ENCODE peak calls at places on chromosomes 16 and 17, in six cellular contexts. S, Y, I, E, Z and K are unnamed samples.

GRCh38 chr17:17647521-17648178 is 33.6 kb upstream of the RAI1 start:
- DNase-seq in S (no peak), Y (no peak), I (no peak), E (no peak), Z (no peak), K (no peak)

GRCh38 chr17:48723555-48724239 is 712 bp downstream of the PRAC2 start:
- DNase-seq in S (peak), Y (no peak), I (no peak), E (no peak), Z (no peak), K (peak)

GRCh38 chr16:29810699-29811169 is 1.3 kb upstream of the PRRT2 start:
- DNase-seq in S (no peak), Y (no peak), I (no peak), E (no peak), Z (no peak), K (no peak)

GRCh38 chr16:69706256-69706974 is 19.9 kb downstream of the NQO1 start:
- DNase-seq in S (no peak), Y (no peak), I (no peak), E (no peak), Z (no peak), K (no peak)

GRCh38 chr17:79473111-79473835 is 137.6 kb downstream of the RBFOX3 start:
- DNase-seq in S (no peak), Y (no peak), I (no peak), E (peak), Z (no peak), K (no peak)

GRCh38 chr16:56856876-56857447 is 8.0 kb upstream of the SLC12A3 start:
- DNase-seq in S (no peak), Y (no peak), I (no peak), E (peak), Z (no peak), K (no peak)

GRCh38 chr17:75906143-75906884 is 1.6 kb upstream of the MRPL38 start:
- DNase-seq in S (no peak), Y (no peak), I (peak), E (no peak), Z (no peak), K (no peak)

GRCh38 chr17:19011581-19011980 is 7.0 kb upstream of the FAM83G start:
- DNase-seq in S (no peak), Y (no peak), I (no peak), E (no peak), Z (no peak), K (no peak)

GRCh38 chr17:77439382-77440013 is 298.7 kb downstream of the SEC14L1 start:
- DNase-seq in S (no peak), Y (no peak), I (peak), E (no peak), Z (no peak), K (no peak)

GRCh38 chr16:87956771-87957279 is 5.6 kb downstream of the BANP start:
- DNase-seq in S (no peak), Y (no peak), I (peak), E (peak), Z (no peak), K (no peak)

GRCh38 chr17:49359990-49360795 is 1.9 kb downstream of the ZNF652 start:
- DNase-seq in S (no peak), Y (no peak), I (peak), E (no peak), Z (no peak), K (no peak)

GRCh38 chr17:21286771-21287702 is 2.5 kb downstream of the MAP2K3 start:
- DNase-seq in S (peak), Y (peak), I (peak), E (peak), Z (no peak), K (peak)

GRCh38 chr16:23959069-23959800 is 123.5 kb downstream of the PRKCB start:
- DNase-seq in S (no peak), Y (no peak), I (peak), E (no peak), Z (no peak), K (no peak)

GRCh38 chr16:3645504-3646347 is 8.8 kb upstream of the DNASE1 start:
- DNase-seq in S (no peak), Y (peak), I (no peak), E (no peak), Z (no peak), K (no peak)

GRCh38 chr17:63740464-63741181 is 976 bp downstream of the STRADA start:
- DNase-seq in S (no peak), Y (no peak), I (peak), E (no peak), Z (no peak), K (peak)

GRCh38 chr17:46772013-46772878 is 46.2 kb downstream of the WNT3 start:
- DNase-seq in S (peak), Y (peak), I (no peak), E (peak), Z (no peak), K (peak)

GRCh38 chr16:68400924-68401460 is 47.3 kb downstream of the SMPD3 start:
- DNase-seq in S (no peak), Y (no peak), I (no peak), E (no peak), Z (no peak), K (no peak)

GRCh38 chr17:78358538-78359215 is 1.2 kb downstream of the SOCS3 start:
- DNase-seq in S (peak), Y (peak), I (no peak), E (no peak), Z (no peak), K (peak)

GRCh38 chr16:89711601-89712475 is 8.9 kb downstream of the VPS9D1 start:
- DNase-seq in S (peak), Y (peak), I (peak), E (no peak), Z (no peak), K (peak)

GRCh38 chr16:1296688-1297412 is 12.6 kb upstream of the UBE2I start:
- DNase-seq in S (peak), Y (no peak), I (peak), E (peak), Z (no peak), K (peak)

GRCh38 chr17:42112552-42113176 is at the start of gene DHX58:
- DNase-seq in S (peak), Y (peak), I (peak), E (peak), Z (peak), K (peak)

GRCh38 chr17:28347261-28347891 is 10.0 kb downstream of the POLDIP2 start:
- DNase-seq in S (no peak), Y (peak), I (no peak), E (no peak), Z (no peak), K (no peak)

DNA sequence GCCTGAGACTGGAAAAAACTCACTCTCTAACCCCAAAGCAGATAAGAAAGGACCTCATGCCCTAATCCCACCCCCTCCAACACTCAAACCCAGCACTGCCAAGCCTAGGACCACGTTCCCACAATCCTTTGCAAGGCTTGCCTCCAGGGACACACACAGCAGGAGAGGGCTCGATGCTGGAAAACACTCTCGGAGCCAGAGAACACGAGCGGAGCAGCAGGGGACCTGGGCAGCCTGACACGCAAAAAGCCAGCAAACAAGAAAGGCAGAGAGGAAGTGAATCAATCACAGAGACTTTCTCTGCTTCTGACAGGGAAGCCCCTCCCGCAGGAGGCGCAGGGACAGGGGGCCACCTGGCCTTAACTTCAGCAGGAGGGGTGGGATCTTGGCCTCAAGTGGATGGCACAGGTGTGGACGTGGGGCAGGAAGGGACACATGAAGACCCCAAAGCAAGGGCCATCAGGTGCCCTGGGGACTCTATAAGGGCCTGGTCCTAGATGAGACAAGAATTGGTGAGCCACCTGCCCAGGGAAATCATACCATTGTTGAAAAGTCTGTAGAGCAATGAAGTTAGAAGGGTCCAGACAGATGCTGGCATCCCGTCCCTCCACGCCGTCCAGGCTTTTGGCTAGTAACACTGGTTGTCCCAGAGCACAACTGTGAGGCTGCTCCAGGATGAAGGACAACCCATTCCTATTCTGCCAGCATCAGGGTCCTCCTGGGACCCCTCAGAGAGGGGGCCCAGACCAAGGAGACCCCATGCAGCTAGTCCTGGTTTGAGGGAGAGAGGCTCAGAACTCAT is 2.3 kb downstream of the SDK2 start:
- DNase-seq in S (no peak), Y (peak), I (peak), E (no peak), Z (no peak), K (no peak)
- H3K27ac ChIP-seq in S (no peak), Y (no peak), I (no peak), E (no peak), Z (no peak), K (no peak)

GRCh38 chr16:14609716-14610115 is 20.3 kb downstream of the PARN start:
- DNase-seq in S (no peak), Y (no peak), I (peak), E (no peak), Z (no peak), K (no peak)

GRCh38 chr16:14602443-14602963 is 27.6 kb downstream of the PARN start:
- DNase-seq in S (no peak), Y (no peak), I (no peak), E (no peak), Z (no peak), K (no peak)

GRCh38 chr16:14608604-14609003 is 21.5 kb downstream of the PARN start:
- DNase-seq in S (no peak), Y (no peak), I (peak), E (peak), Z (no peak), K (no peak)

GRCh38 chr16:14608111-14608566 is 21.9 kb downstream of the PARN start:
- DNase-seq in S (no peak), Y (no peak), I (peak), E (no peak), Z (no peak), K (no peak)

GRCh38 chr16:14606102-14606501 is 24.0 kb downstream of the PARN start:
- DNase-seq in S (no peak), Y (no peak), I (peak), E (no peak), Z (peak), K (no peak)
- H3K4me3 ChIP-seq in S (no peak), Y (no peak), I (peak), E (no peak), Z (peak), K (no peak)

DNA sequence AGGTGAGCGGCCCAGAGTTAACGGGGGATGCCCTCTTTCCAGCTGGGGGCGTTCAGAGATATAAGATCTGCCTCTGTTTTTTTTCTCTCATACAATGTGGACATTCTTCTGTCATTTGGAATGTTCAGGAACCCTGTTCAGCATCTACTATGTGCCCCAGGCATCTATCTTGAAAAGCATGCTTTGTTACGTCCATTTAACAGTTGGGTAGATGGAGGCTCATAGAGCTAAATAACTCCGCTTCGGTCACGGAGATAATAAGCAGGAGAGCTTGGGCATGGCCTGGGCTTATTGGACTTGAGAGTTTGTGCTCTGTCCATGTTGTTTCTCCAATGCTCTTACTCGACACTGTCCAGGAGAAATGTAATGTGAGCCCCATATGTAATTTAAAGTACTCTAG is 6.1 kb downstream of the DHODH start:
- DNase-seq in S (no peak), Y (no peak), I (no peak), E (no peak), Z (no peak), K (no peak)
- H3K27ac ChIP-seq in S (no peak), Y (no peak), I (no peak), E (no peak), Z (no peak), K (no peak)

GRCh38 chr17:81219476-81220180 is 3.1 kb downstream of the CEP131 start:
- DNase-seq in S (no peak), Y (no peak), I (no peak), E (no peak), Z (no peak), K (no peak)

GRCh38 chr17:81222620-81222905 is 202 bp downstream of the CEP131 start:
- DNase-seq in S (no peak), Y (no peak), I (no peak), E (no peak), Z (no peak), K (no peak)

GRCh38 chr17:81222906-81223757 is at the start of gene CEP131:
- DNase-seq in S (peak), Y (peak), I (peak), E (peak), Z (peak), K (peak)

GRCh38 chr17:81221842-81222619 is 734 bp downstream of the CEP131 start:
- DNase-seq in S (no peak), Y (no peak), I (no peak), E (no peak), Z (no peak), K (no peak)

GRCh38 chr17:81221371-81221841 is 1.4 kb downstream of the CEP131 start:
- DNase-seq in S (no peak), Y (no peak), I (no peak), E (no peak), Z (no peak), K (no peak)
- H3K4me3 ChIP-seq in S (no peak), Y (no peak), I (peak), E (peak), Z (peak), K (no peak)

GRCh38 chr17:80892900-80893603 is 98.6 kb upstream of the CHMP6 start:
- DNase-seq in S (no peak), Y (no peak), I (no peak), E (no peak), Z (no peak), K (no peak)

GRCh38 chr17:80892019-80892855 is 99.4 kb upstream of the CHMP6 start:
- DNase-seq in S (peak), Y (no peak), I (no peak), E (no peak), Z (peak), K (peak)

GRCh38 chr17:80890551-80890930 is 101.1 kb upstream of the CHMP6 start:
- DNase-seq in S (no peak), Y (no peak), I (no peak), E (no peak), Z (no peak), K (no peak)

GRCh38 chr17:80889897-80890550 is 101.6 kb upstream of the CHMP6 start:
- DNase-seq in S (no peak), Y (no peak), I (no peak), E (no peak), Z (no peak), K (no peak)

GRCh38 chr17:80891096-80892018 is 100.3 kb upstream of the CHMP6 start:
- DNase-seq in S (peak), Y (peak), I (no peak), E (no peak), Z (peak), K (no peak)
- H3K27ac ChIP-seq in S (peak), Y (peak), I (no peak), E (no peak), Z (peak), K (no peak)

GRCh38 chr17:31390748-31391495 is 553 bp upstream of the RAB11FIP4 start:
- DNase-seq in S (no peak), Y (peak), I (no peak), E (no peak), Z (no peak), K (no peak)

GRCh38 chr17:31392856-31393748 is 1.6 kb downstream of the RAB11FIP4 start:
- DNase-seq in S (no peak), Y (peak), I (no peak), E (no peak), Z (no peak), K (no peak)

GRCh38 chr17:31392002-31392855 is 754 bp downstream of the RAB11FIP4 start:
- DNase-seq in S (no peak), Y (peak), I (no peak), E (no peak), Z (no peak), K (no peak)

GRCh38 chr17:31390426-31390747 is 1.1 kb upstream of the RAB11FIP4 start:
- DNase-seq in S (no peak), Y (peak), I (no peak), E (no peak), Z (no peak), K (no peak)

GRCh38 chr17:31391496-31391949 is at the start of gene RAB11FIP4:
- DNase-seq in S (no peak), Y (peak), I (no peak), E (no peak), Z (no peak), K (no peak)
- H3K4me3 ChIP-seq in S (peak), Y (peak), I (no peak), E (peak), Z (no peak), K (peak)

GRCh38 chr17:39628655-39629493 is 2.1 kb downstream of the PPP1R1B start:
- DNase-seq in S (peak), Y (peak), I (no peak), E (no peak), Z (no peak), K (peak)

GRCh38 chr17:39627717-39628516 is 1.2 kb downstream of the PPP1R1B start:
- DNase-seq in S (peak), Y (no peak), I (no peak), E (no peak), Z (no peak), K (peak)

GRCh38 chr17:39629494-39629880 is 2.7 kb downstream of the PPP1R1B start:
- DNase-seq in S (peak), Y (no peak), I (no peak), E (no peak), Z (no peak), K (peak)

GRCh38 chr17:39631403-39631802 is 4.7 kb downstream of the PPP1R1B start:
- DNase-seq in S (peak), Y (no peak), I (no peak), E (no peak), Z (no peak), K (peak)

GRCh38 chr17:39629894-39630293 is 3.1 kb downstream of the PPP1R1B start:
- DNase-seq in S (peak), Y (no peak), I (no peak), E (peak), Z (no peak), K (no peak)
- H3K27ac ChIP-seq in S (peak), Y (no peak), I (no peak), E (no peak), Z (no peak), K (peak)

GRCh38 chr16:66366433-66367299 is at the start of gene CDH5:
- DNase-seq in S (peak), Y (no peak), I (no peak), E (no peak), Z (no peak), K (no peak)
- H3K4me3 ChIP-seq in S (no peak), Y (peak), I (no peak), E (no peak), Z (no peak), K (peak)

GRCh38 chr16:86306046-86306644 is 204.2 kb upstream of the FOXF1 start:
- DNase-seq in S (no peak), Y (no peak), I (no peak), E (no peak), Z (no peak), K (no peak)

GRCh38 chr16:86303787-86304685 is 206.3 kb upstream of the FOXF1 start:
- DNase-seq in S (peak), Y (no peak), I (no peak), E (no peak), Z (no peak), K (peak)

GRCh38 chr16:86305440-86305839 is 204.9 kb upstream of the FOXF1 start:
- DNase-seq in S (no peak), Y (no peak), I (no peak), E (no peak), Z (no peak), K (no peak)

GRCh38 chr16:86306811-86307517 is 203.4 kb upstream of the FOXF1 start:
- DNase-seq in S (no peak), Y (no peak), I (no peak), E (no peak), Z (no peak), K (no peak)

DNA sequence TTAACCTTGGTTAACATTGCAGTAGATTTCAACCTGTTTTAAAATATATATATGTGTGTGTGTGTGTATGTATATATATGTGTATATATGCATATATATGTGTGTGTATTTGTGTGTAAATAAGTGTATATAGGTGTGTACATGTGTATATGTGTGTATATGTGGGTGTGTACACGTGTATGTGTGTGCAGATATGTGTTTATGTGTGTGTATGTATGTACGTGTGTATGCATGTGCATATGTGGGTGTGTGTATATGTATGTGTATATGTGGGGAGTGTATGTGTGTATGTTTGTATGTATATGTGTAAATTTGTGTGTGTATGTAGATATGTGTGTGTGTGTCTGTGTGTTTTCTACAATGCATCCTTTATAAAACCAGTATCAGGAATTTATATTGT is 205.5 kb upstream of the FOXF1 start:
- DNase-seq in S (no peak), Y (no peak), I (no peak), E (no peak), Z (no peak), K (no peak)
- H3K27ac ChIP-seq in S (peak), Y (no peak), I (no peak), E (no peak), Z (no peak), K (peak)

DNA sequence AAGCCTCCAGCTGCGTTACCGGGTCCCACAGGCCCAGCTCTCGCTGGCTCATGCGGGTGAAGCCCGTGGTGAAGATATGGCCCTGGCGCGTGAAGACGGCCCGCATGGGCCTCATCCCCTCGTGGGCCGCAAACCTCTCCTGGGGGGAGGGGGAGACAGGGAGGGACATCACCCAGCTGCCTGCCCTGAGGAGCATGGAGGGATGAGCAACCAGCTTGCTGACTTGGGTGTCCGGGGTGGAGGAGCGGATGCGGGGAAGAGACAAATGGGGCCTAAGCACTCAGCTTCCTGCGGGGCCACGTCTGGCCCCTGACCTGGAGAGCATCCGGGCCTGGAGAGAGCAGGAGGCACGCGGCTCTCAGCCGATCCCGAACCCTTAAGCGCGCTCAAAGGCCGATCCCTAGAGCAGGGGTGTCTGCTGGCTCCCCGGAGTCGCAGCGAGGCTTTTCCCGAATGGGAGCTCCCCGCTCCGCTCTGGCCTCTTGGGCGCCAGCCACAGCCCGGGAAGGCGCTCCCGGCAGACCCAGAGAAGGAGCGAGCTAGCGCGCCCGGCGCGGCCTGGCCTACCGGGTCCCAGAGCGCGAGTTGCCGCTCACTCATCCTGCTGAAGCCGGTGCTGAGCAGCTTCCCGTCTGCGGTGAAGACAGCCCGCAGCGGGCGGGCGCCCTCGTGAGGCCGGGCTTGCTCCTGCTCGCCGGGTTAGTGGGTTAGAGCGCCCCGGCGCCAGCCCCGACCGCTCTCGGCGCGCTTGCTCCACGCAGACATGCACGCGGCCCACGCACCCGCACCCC is 5.0 kb downstream of the CORO6 start:
- DNase-seq in S (peak), Y (peak), I (peak), E (peak), Z (peak), K (peak)
- H3K4me3 ChIP-seq in S (peak), Y (peak), I (peak), E (peak), Z (peak), K (peak)